ENCODE peak calls at places on chromosomes 13 and 19, in four cellular contexts. One of them, this sample, is unnamed.

GRCh38 chr13:80957019-80957650 is 616.2 kb upstream of the SPRY2 start:
- DNase-seq in heart right ventricle: no peak
- DNase-seq in mesothelial cell of epicardium: no peak
- DNase-seq in neural crest cell: no peak
- DNase-seq in this sample: no peak

GRCh38 chr19:45402469-45403070 is 2.3 kb downstream of the PPP1R13L start:
- DNase-seq in heart right ventricle: no peak
- DNase-seq in mesothelial cell of epicardium: no peak
- DNase-seq in neural crest cell: peak; percentile 59
- DNase-seq in this sample: no peak

GRCh38 chr19:2164020-2164988 is 571 bp downstream of the DOT1L start:
- DNase-seq in mesothelial cell of epicardium: no peak
- DNase-seq in neural crest cell: peak; percentile 28
- DNase-seq in heart right ventricle: no peak
- DNase-seq in this sample: no peak

GRCh38 chr19:12864721-12865715 is 16.2 kb downstream of the DNASE2 start:
- DNase-seq in mesothelial cell of epicardium: no peak
- DNase-seq in neural crest cell: no peak
- DNase-seq in heart right ventricle: no peak
- DNase-seq in this sample: no peak

GRCh38 chr19:34300962-34301361 is 46.6 kb downstream of the GARRE1 start:
- DNase-seq in heart right ventricle: no peak
- DNase-seq in mesothelial cell of epicardium: no peak
- DNase-seq in neural crest cell: no peak
- DNase-seq in this sample: no peak

GRCh38 chr13:111920932-111921705 is 145.8 kb upstream of the SOX1 start:
- DNase-seq in neural crest cell: no peak
- DNase-seq in mesothelial cell of epicardium: no peak
- DNase-seq in heart right ventricle: no peak
- DNase-seq in this sample: no peak

GRCh38 chr19:1213391-1214286 is 8.1 kb downstream of the STK11 start:
- DNase-seq in mesothelial cell of epicardium: no peak
- DNase-seq in neural crest cell: no peak
- DNase-seq in heart right ventricle: peak; percentile 68
- DNase-seq in this sample: peak; percentile 54

GRCh38 chr13:113123226-113124150 is 889 bp downstream of the F10 start:
- DNase-seq in neural crest cell: no peak
- DNase-seq in heart right ventricle: no peak
- DNase-seq in mesothelial cell of epicardium: no peak
- DNase-seq in this sample: no peak

GRCh38 chr13:109241160-109241559 is 545.2 kb downstream of the IRS2 start:
- DNase-seq in neural crest cell: no peak
- DNase-seq in mesothelial cell of epicardium: no peak
- DNase-seq in heart right ventricle: peak; percentile 8
- DNase-seq in this sample: no peak

GRCh38 chr13:46165485-46166220 is 16.3 kb downstream of the LCP1 start:
- DNase-seq in heart right ventricle: no peak
- DNase-seq in mesothelial cell of epicardium: no peak
- DNase-seq in neural crest cell: no peak
- DNase-seq in this sample: peak; percentile 23

GRCh38 chr13:99217461-99218101 is 16.9 kb downstream of the UBAC2 start:
- DNase-seq in neural crest cell: no peak
- DNase-seq in mesothelial cell of epicardium: no peak
- DNase-seq in heart right ventricle: no peak
- DNase-seq in this sample: no peak

GRCh38 chr19:1131718-1132552 is 28.1 kb downstream of the GPX4 start:
- DNase-seq in heart right ventricle: peak; percentile 88
- DNase-seq in mesothelial cell of epicardium: no peak
- DNase-seq in neural crest cell: peak; percentile 42
- DNase-seq in this sample: peak; percentile 90

GRCh38 chr19:49301866-49302252 is 23.1 kb downstream of the SLC6A16 start:
- DNase-seq in neural crest cell: no peak
- DNase-seq in mesothelial cell of epicardium: no peak
- DNase-seq in heart right ventricle: no peak
- DNase-seq in this sample: no peak

GRCh38 chr19:12723643-12724426 is at the start of gene TNPO2:
- DNase-seq in mesothelial cell of epicardium: no peak
- DNase-seq in neural crest cell: peak; percentile 67
- DNase-seq in heart right ventricle: peak; percentile 61
- DNase-seq in this sample: peak; percentile 60

GRCh38 chr13:29817604-29818378 is 32.6 kb downstream of the UBL3 start:
- DNase-seq in neural crest cell: no peak
- DNase-seq in mesothelial cell of epicardium: no peak
- DNase-seq in heart right ventricle: no peak
- DNase-seq in this sample: no peak

GRCh38 chr13:105979131-105979530 is 556.3 kb downstream of the EFNB2 start:
- DNase-seq in heart right ventricle: no peak
- DNase-seq in mesothelial cell of epicardium: no peak
- DNase-seq in neural crest cell: no peak
- DNase-seq in this sample: no peak

GRCh38 chr13:83716121-83716520 is 166.2 kb downstream of the SLITRK1 start:
- DNase-seq in mesothelial cell of epicardium: no peak
- DNase-seq in heart right ventricle: no peak
- DNase-seq in neural crest cell: no peak
- DNase-seq in this sample: peak; percentile 52

GRCh38 chr19:42693760-42694350 is 46.4 kb downstream of the PSG3 start:
- DNase-seq in mesothelial cell of epicardium: no peak
- DNase-seq in heart right ventricle: no peak
- DNase-seq in neural crest cell: no peak
- DNase-seq in this sample: peak; percentile 36

GRCh38 chr13:104140557-104140956 is 1074.3 kb upstream of the SLC10A2 start:
- DNase-seq in neural crest cell: no peak
- DNase-seq in mesothelial cell of epicardium: no peak
- DNase-seq in heart right ventricle: no peak
- DNase-seq in this sample: peak; percentile 82

GRCh38 chr13:110396913-110397379 is 89.9 kb downstream of the COL4A2 start:
- DNase-seq in mesothelial cell of epicardium: no peak
- DNase-seq in heart right ventricle: peak; percentile 83
- DNase-seq in neural crest cell: no peak
- DNase-seq in this sample: peak; percentile 100

This sample was measured in astrocyte of the spinal cord.